ENCODE peak calls at places on chromosomes 4 and X, in six cellular contexts. R is T-helper 2 cell; H is kidney epithelial cell; T is cardiac muscle cell; E is AG04449; C is activated naive CD8-positive, alpha-beta T cell treated with anti-CD3 and anti-CD28 coated beads, Interleukin-2, amount 50 U/mL, for 24 hours. N is an unnamed sample.

GRCh38 chrX:115344885-115345653 is 55.6 kb downstream of the LUZP4 start:
- DNase-seq in R (no peak), E (peak; percentile 78), H (peak; percentile 83), T (peak; percentile 97), C (no peak), N (peak; percentile 75)

GRCh38 chrX:12089740-12090139 is 48.5 kb upstream of the FRMPD4 start:
- DNase-seq in R (no peak), T (no peak), E (no peak), H (no peak), C (no peak), N (no peak)

GRCh38 chr4:8346838-8347605 is 77.5 kb downstream of the HTRA3 start:
- DNase-seq in R (no peak), H (no peak), C (no peak), T (no peak), E (no peak), N (no peak)

GRCh38 chr4:145299380-145300076 is 119.1 kb upstream of the OTUD4 start:
- DNase-seq in E (peak; percentile 64), R (no peak), T (peak; percentile 63), C (peak; percentile 78), H (no peak), N (peak; percentile 97)

GRCh38 chr4:152100378-152101201 is 339.8 kb upstream of the GATB start:
- DNase-seq in H (no peak), R (peak; percentile 30), E (no peak), C (peak; percentile 58), T (no peak), N (peak; percentile 44)

GRCh38 chr4:88674565-88674964 is 23.1 kb downstream of the NAP1L5 start:
- DNase-seq in R (no peak), E (no peak), C (no peak), T (no peak), H (no peak), N (no peak)

GRCh38 chrX:108036298-108036973 is 8.4 kb upstream of the VSIG1 start:
- DNase-seq in R (no peak), H (peak; percentile 73), E (peak; percentile 40), C (no peak), T (peak; percentile 78), N (peak; percentile 41)

GRCh38 chr4:52212751-52213150 is 161.6 kb downstream of the SPATA18 start:
- DNase-seq in R (no peak), E (no peak), T (no peak), H (no peak), C (no peak), N (no peak)

GRCh38 chr4:73450398-73451004 is 14.5 kb downstream of the AFP start:
- DNase-seq in T (peak; percentile 80), C (no peak), E (peak; percentile 74), H (peak; percentile 34), R (no peak), N (no peak)

GRCh38 chr4:69754926-69755580 is 5.4 kb downstream of the SULT1B1 start:
- DNase-seq in H (no peak), E (no peak), C (no peak), T (peak; percentile 11), R (no peak), N (no peak)

GRCh38 chr4:112031712-112032328 is 113.4 kb upstream of the FAM241A start:
- DNase-seq in T (peak; percentile 75), H (no peak), C (no peak), E (no peak), R (no peak), N (peak; percentile 50)

GRCh38 chr4:8280158-8280875 is 10.8 kb downstream of the HTRA3 start:
- DNase-seq in H (no peak), C (no peak), R (no peak), E (no peak), T (no peak), N (no peak)

GRCh38 chr4:147760176-147760575 is 28.3 kb downstream of the ARHGAP10 start:
- DNase-seq in T (no peak), H (no peak), C (no peak), R (no peak), E (no peak), N (no peak)

GRCh38 chr4:43277003-43277402 is 384.5 kb downstream of the GRXCR1 start:
- DNase-seq in R (no peak), C (no peak), E (peak; percentile 4), T (peak; percentile 7), H (no peak), N (no peak)

GRCh38 chrX:111886678-111887077 is 10.7 kb downstream of the TRPC5OS start:
- DNase-seq in C (no peak), T (no peak), H (no peak), E (no peak), R (no peak), N (no peak)

GRCh38 chrX:10245901-10246696 is 89.3 kb downstream of the CLCN4 start:
- DNase-seq in E (no peak), H (no peak), C (no peak), R (no peak), T (no peak), N (no peak)

GRCh38 chr4:7886250-7886973 is 53.2 kb downstream of the AFAP1 start:
- DNase-seq in C (no peak), T (peak; percentile 27), E (no peak), R (no peak), H (no peak), N (no peak)

N was measured in SW480.